ENCODE peak calls at places on chromosomes 12 and 14, in ten cellular contexts. B is IMR-90, U is GM12878, V is HepG2, M is adrenal gland, Y is ovary, K is H1, F is sigmoid colon, P is spleen, J is body of pancreas. C is an unnamed sample.

GRCh38 chr14:22900088-22900799 is 17.2 kb downstream of the REM2 start:
- DNase-seq in B (peak; percentile 78), U (peak; percentile 47), V (peak; percentile 83), M (no peak), Y (no peak), K (peak; percentile 58), F (no peak), P (no peak), J (peak; percentile 28), C (no peak)

GRCh38 chr12:79344855-79345840 is 345.6 kb downstream of the PAWR start:
- DNase-seq in B (peak; percentile 50), U (peak; percentile 2), V (peak; percentile 59), M (peak; percentile 18), Y (no peak), K (no peak), F (no peak), P (no peak), J (no peak), C (no peak)

GRCh38 chr12:1839956-1840550 is 19.7 kb downstream of the LRTM2 start:
- DNase-seq in B (no peak), U (no peak), V (peak; percentile 61), M (no peak), Y (no peak), K (no peak), F (no peak), P (no peak), J (no peak), C (no peak)

GRCh38 chr14:22264759-22265158 is 324.3 kb downstream of the DAD1 start:
- DNase-seq in B (no peak), U (no peak), V (no peak), M (no peak), Y (no peak), K (no peak), F (no peak), P (no peak), J (no peak), C (no peak)

GRCh38 chr12:77299910-77300772 is 234.8 kb upstream of the E2F7 start:
- DNase-seq in B (peak; percentile 87), U (no peak), V (no peak), M (no peak), Y (no peak), K (no peak), F (no peak), P (no peak), J (no peak), C (no peak)

GRCh38 chr12:94561943-94562411 is 88.4 kb downstream of the TMCC3 start:
- DNase-seq in B (no peak), U (peak; percentile 74), V (no peak), M (peak; percentile 79), Y (no peak), K (no peak), F (no peak), P (no peak), J (peak; percentile 64), C (no peak)

GRCh38 chr14:56108057-56108456 is 10.2 kb upstream of the PELI2 start:
- DNase-seq in B (no peak), U (no peak), V (no peak), M (no peak), Y (no peak), K (no peak), F (no peak), P (no peak), J (no peak), C (no peak)

GRCh38 chr12:109715310-109716091 is 1.9 kb downstream of the FAM222A start:
- DNase-seq in B (no peak), U (no peak), V (no peak), M (peak; percentile 88), Y (peak; percentile 90), K (peak; percentile 74), F (no peak), P (no peak), J (peak; percentile 54), C (no peak)

GRCh38 chr12:7017870-7018349 is 366 bp downstream of the LPCAT3 start:
- DNase-seq in B (peak; percentile 8), U (no peak), V (no peak), M (no peak), Y (no peak), K (no peak), F (no peak), P (no peak), J (no peak), C (no peak)

GRCh38 chr12:12273291-12273957 is 6.6 kb upstream of the LRP6 start:
- DNase-seq in B (peak; percentile 36), U (no peak), V (no peak), M (no peak), Y (no peak), K (no peak), F (no peak), P (no peak), J (no peak), C (no peak)

GRCh38 chr14:80634106-80634758 is 307.3 kb downstream of the CEP128 start:
- DNase-seq in B (no peak), U (no peak), V (no peak), M (no peak), Y (no peak), K (no peak), F (no peak), P (no peak), J (no peak), C (no peak)

GRCh38 chr12:112870267-112870980 is 36.3 kb upstream of the OAS1 start:
- DNase-seq in B (no peak), U (no peak), V (no peak), M (no peak), Y (no peak), K (no peak), F (no peak), P (no peak), J (no peak), C (no peak)

GRCh38 chr14:67331368-67332125 is 28.1 kb downstream of the ATP6V1D start:
- DNase-seq in B (peak; percentile 43), U (no peak), V (no peak), M (no peak), Y (no peak), K (no peak), F (no peak), P (no peak), J (no peak), C (no peak)

GRCh38 chr12:89280833-89281533 is 71.3 kb downstream of the DUSP6 start:
- DNase-seq in B (peak; percentile 54), U (no peak), V (no peak), M (no peak), Y (no peak), K (no peak), F (no peak), P (no peak), J (no peak), C (no peak)

DNA sequence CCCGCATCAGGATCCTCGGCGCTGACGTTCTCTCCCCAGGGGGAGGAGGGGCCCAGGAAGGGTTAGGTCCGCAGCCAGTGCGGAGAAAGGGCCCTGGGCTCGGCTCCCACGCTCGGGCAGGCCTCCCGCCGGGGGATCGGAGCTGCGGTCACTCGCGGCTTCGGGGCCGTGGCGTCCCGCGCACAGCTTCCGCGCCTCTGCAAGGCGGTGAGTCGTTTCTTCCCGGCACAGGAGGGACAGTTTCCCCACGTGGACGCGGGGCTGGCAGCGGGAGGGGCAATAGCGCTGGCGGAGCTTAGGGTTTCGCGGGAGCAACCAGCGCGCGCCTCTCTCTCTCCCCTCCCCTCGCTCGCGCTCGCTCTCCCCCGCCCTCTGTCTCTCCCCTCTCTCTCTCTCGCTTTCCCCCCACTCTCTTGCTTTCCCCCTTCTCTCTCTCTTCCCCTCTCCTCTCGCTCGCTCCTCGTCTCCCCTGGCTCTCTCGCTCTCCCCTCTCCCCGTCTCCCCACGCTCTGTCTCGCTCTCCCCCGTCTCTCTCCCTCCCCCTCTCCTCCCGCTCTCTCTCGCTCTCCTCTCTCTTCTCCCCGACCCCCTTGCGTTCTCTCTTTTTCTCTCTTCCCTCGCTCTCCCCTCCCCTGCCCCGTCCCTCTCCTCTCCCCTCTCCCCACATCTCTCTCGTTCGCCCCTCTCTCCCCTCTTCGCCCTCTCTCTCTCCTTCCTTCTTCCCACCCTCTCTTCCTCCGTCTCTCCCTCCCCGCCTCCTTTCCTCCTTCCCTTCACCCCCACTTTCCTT is 12.8 kb upstream of the MAP3K9 start:
- DNase-seq in B (peak; percentile 35), U (no peak), V (no peak), M (peak; percentile 67), Y (peak; percentile 75), K (peak; percentile 82), F (peak; percentile 76), P (peak; percentile 89), J (peak; percentile 51), C (no peak)
- H3K4me3 ChIP-seq in B (peak overlapping the region; percentile 92), U (peak overlapping the region; percentile 74), V (peak overlapping the region; percentile 67), M (peak overlapping the region; percentile 9), Y (peak overlapping the region; percentile 43), K (peak overlapping the region; percentile 76), F (peak overlapping the region; percentile 42), P (peak overlapping the region; percentile 55), J (peak overlapping the region; percentile 55), C (peak overlapping the region; percentile 70)

DNA sequence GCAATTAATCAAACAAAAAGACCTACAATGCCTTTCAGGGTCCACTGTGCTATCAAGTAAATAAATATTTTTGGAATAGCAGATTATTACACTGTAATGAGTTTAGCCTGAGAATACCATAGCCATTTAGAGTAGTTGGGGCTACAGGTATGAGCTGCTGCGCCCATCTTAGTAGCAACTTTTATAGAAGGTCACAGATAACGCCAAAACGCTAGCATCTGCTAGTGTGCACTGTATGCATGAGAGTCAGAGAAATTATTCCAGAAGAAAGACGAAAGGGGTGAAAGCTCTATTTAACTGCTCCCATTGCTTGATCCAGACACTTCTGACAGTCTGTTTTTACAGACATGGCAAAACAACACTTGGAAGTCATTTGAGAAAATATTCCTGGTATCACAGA is 48.5 kb upstream of the SLC2A13 start:
- DNase-seq in B (no peak), U (no peak), V (no peak), M (no peak), Y (no peak), K (no peak), F (no peak), P (no peak), J (no peak), C (no peak)
- TF ChIP-seq POLR2A in B (no peak), U (no peak), V (no peak), M (no peak), Y (no peak), K (no peak), F (no peak), P (no peak), J (no peak), C (no peak)

GRCh38 chr12:117030187-117030896 is 68.9 kb downstream of the TESC start:
- DNase-seq in B (no peak), U (no peak), V (no peak), M (peak; percentile 8), Y (peak; percentile 26), K (no peak), F (peak; percentile 45), P (peak; percentile 25), J (peak; percentile 62), C (no peak)
- H3K4me3 ChIP-seq in B (no peak overlapping the region), U (no peak overlapping the region), V (no peak overlapping the region), M (no peak overlapping the region), Y (no peak overlapping the region), K (no peak overlapping the region), F (no peak overlapping the region), P (no peak overlapping the region), J (no peak overlapping the region), C (no peak overlapping the region)

DNA sequence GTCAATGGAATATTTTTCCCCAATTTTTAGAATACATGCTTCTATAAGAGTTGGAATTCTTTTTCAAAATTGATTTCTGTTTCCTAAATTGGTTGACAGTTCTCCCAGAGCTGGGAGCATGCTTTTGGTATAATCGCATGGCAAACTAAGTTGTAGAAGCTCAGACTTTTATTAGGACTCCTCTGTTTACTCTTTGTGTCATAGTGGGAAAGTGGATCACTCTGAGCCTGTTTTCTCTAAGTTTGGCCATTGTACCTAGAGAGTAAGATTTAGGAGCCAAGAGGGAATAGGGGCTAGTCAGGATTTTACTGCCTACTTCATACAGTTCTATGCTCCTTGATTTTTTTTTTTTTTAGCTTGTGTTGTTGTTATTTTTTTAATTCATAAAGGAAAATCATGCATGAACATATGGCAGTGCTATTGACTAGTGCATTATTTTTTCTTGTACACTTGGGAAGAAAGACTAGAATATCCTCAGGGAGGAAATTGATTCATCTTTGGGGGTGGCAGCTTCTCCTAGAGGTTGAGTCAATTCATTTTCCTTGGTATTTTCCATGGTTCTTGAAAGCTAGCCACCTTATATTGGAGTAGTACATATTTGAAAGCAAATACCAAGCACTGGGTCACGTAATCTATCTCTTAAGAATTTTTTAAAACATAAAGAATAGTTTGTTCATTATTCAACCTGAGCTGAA is 77.7 kb upstream of the TRAF3 start:
- DNase-seq in B (peak; percentile 33), U (no peak), V (no peak), M (no peak), Y (no peak), K (no peak), F (no peak), P (no peak), J (no peak), C (no peak)
- TF ChIP-seq POLR2A in B (no peak), U (no peak), V (no peak), M (no peak), Y (no peak), K (no peak), F (no peak), P (no peak), J (no peak), C (no peak)

C was measured in esophagus muscularis mucosa.